ENCODE peak calls at places on chromosomes 16 and 17, in seven cellular contexts. L, Z, F, I, A, W and Y are unnamed samples. For H3K36me3, the result is how much of the 10 kb centered on the place peaks cover.

GRCh38 chr16:66135838-66136237 is 230.7 kb upstream of the CDH5 start:
- DNase-seq in L (no peak), Z (no peak), F (no peak), I (no peak), A (no peak), W (no peak), Y (no peak)

GRCh38 chr17:65783845-65784334 is 222.4 kb upstream of the AXIN2 start:
- DNase-seq in L (no peak), Z (peak), F (no peak), I (no peak), A (no peak), W (no peak), Y (no peak)

GRCh38 chr17:39270923-39271322 is 45.2 kb upstream of the STAC2 start:
- DNase-seq in L (no peak), Z (no peak), F (no peak), I (no peak), A (peak), W (no peak), Y (no peak)

GRCh38 chr17:248337-249235 is 67.1 kb upstream of the DOC2B start:
- DNase-seq in L (no peak), Z (peak), F (peak), I (no peak), A (no peak), W (no peak), Y (no peak)

GRCh38 chr16:35741546-35741945 is 2282.1 kb downstream of the TP53TG3F start:
- DNase-seq in L (no peak), Z (no peak), F (no peak), I (no peak), A (no peak), W (no peak), Y (no peak)

GRCh38 chr17:9658593-9659211 is 13.4 kb downstream of the USP43 start:
- DNase-seq in L (no peak), Z (peak), F (no peak), I (no peak), A (no peak), W (no peak), Y (no peak)

GRCh38 chr17:50634915-50635719 is 436 bp downstream of the ABCC3 start:
- DNase-seq in L (no peak), Z (no peak), F (no peak), I (no peak), A (no peak), W (peak), Y (peak)

GRCh38 chr17:7651097-7651958 is 602 bp downstream of the ATP1B2 start:
- DNase-seq in L (no peak), Z (no peak), F (peak), I (peak), A (no peak), W (no peak), Y (peak)

GRCh38 chr17:67461228-67461780 is 84.2 kb downstream of the PITPNC1 start:
- DNase-seq in L (no peak), Z (no peak), F (no peak), I (no peak), A (no peak), W (no peak), Y (no peak)

GRCh38 chr16:46817961-46818360 is 13.0 kb downstream of the C16orf87 start:
- DNase-seq in L (no peak), Z (no peak), F (no peak), I (no peak), A (no peak), W (no peak), Y (no peak)

GRCh38 chr17:76562734-76563148 is 22.9 kb downstream of the PRCD start:
- DNase-seq in L (no peak), Z (no peak), F (peak), I (peak), A (peak), W (no peak), Y (no peak)

GRCh38 chr17:8072727-8073461 is 14.6 kb downstream of the ALOX12B start:
- DNase-seq in L (no peak), Z (no peak), F (no peak), I (no peak), A (no peak), W (no peak), Y (no peak)

GRCh38 chr16:2026461-2027023 is at the start of gene NHERF2:
- DNase-seq in L (peak), Z (peak), F (peak), I (peak), A (peak), W (no peak), Y (peak)
- TF ChIP-seq POLR2A in L (no peak), Z (no peak), F (no peak), I (no peak), A (no peak), W (no peak), Y (no peak)

DNA sequence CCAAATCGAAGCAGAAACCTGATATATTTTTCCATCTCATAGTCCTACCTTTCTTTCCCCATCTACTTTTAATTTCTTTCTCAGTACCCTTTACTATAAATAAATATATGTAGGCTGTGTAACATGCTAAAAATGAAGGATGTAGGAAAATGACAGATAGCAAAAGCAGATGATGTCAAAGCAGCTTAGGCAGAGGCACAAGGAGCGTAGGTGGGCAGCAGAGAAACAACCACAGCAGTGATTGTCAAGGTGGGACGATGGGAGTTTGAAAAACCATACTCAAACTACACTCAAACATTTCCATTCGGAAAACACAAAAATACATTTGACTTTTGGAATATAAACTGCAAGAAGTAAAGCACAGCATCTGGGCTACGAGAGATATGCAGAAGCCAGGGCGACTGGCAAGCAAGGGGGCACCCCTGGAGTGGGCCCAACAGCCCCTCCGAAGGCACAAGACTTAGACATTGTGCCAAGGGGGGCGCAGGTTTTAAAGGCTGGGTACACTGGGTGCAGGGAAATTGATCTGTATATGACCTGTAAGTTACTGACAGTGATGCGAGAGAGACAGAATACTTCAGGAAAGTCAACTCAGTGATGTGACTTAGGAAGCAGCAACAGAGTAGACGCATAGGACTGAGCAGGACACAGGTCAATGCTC is 31.1 kb downstream of the SNN start:
- DNase-seq in L (no peak), Z (no peak), F (no peak), I (no peak), A (no peak), W (no peak), Y (no peak)
- H3K36me3 ChIP-seq in L (half or more), Z (under half), F (half or more), I (under half), A (under half), W (under half), Y (under half)

GRCh38 chr17:74842599-74843351 is 16.9 kb downstream of the GRIN2C start:
- DNase-seq in L (peak), Z (peak), F (peak), I (peak), A (peak), W (peak), Y (peak)
- TF ChIP-seq CTCF in L (peak), Z (peak), F (peak), I (peak), A (peak), W (peak), Y (peak)

GRCh38 chr17:81513669-81514484 is 1.3 kb upstream of the ACTG1 start:
- DNase-seq in L (peak), Z (peak), F (peak), I (peak), A (peak), W (peak), Y (peak)
- TF ChIP-seq POLR2A in L (no peak), Z (peak), F (no peak), I (no peak), A (no peak), W (peak), Y (no peak)

GRCh38 chr16:30965436-30965835 is 7.9 kb downstream of the SETD1A start:
- DNase-seq in L (no peak), Z (no peak), F (no peak), I (no peak), A (no peak), W (no peak), Y (no peak)
- H3K36me3 ChIP-seq in L (half or more), Z (under half), F (half or more), I (under half), A (under half), W (under half), Y (half or more)

DNA sequence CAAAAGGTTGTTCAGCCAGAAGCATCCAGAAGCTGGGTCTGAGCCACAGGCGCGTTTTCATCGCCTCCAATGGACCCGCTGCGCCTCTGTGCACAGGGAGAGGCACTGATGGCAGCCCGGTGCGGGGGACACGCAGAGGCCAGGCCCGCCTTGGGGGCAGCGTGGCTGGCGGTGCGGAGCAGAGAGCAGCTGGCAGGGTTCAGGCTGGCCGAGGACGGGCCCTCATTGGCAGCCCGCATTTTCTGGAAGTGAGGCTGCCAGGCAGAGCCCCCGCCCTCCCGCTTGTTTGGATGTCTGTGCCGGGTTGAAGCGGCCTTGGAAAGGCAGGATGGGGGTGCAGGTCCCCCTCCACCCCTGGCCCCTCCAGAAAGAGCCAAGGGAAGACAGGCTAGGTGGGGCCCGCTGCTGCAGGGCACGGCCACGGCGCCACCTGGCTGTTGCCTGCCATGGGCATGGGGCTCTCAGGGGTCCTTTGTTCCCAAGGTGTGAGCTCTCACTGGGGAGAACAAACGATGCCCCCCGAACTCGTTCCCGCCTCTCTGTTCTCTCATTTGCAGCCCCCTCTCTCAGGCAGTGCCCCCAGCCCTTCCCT is 18.8 kb downstream of the GSE1 start:
- DNase-seq in L (no peak), Z (no peak), F (no peak), I (no peak), A (no peak), W (no peak), Y (peak)
- TF ChIP-seq CTCF in L (no peak), Z (no peak), F (no peak), I (no peak), A (no peak), W (no peak), Y (no peak)

DNA sequence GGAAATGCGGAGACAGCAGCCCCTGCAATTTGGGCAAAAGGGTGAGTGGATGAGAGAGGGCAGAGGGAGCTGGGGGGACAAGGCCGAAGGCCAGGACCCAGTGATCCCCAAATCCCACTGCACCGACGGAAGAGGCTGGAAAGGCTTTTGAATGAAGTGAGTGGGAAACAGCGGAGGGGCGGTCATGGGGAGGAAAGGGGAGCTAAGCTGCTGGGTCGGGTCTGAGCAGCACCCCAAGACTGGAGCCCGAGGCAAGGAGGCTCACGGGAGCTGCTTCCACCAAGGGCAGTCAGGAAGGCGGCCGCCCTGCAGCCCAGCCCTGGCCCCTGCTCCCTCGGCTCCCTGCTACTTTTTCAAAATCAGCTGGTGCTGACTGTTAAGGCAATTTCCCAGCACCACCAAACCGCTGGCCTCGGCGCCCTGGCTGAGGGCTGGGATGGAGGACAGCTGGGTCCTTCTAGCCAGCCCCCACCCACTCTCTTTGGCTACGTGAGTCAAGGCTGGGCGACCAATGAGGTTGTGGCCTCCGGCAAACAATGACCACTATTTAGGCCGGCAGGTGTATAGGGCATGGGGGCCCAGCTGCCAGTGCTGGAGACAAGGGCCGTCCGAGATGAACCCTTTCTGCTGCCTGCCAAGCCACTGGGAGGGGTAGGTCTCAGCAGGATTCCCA is 509 bp downstream of the SERPINF1 start:
- DNase-seq in L (no peak), Z (no peak), F (peak), I (peak), A (peak), W (no peak), Y (no peak)
- TF ChIP-seq POLR2A in L (no peak), Z (peak), F (no peak), I (no peak), A (no peak), W (no peak), Y (no peak)